ENCODE peak calls at places on chromosomes 11 and 22, in six cellular contexts. Z is 8988T, U is T-helper 9 cell, J is memory B cell, L is M059J, T is mucosa of descending colon. D is an unnamed sample.

GRCh38 chr11:71106671-71107070 is 145.7 kb downstream of the SHANK2 start:
- DNase-seq in Z (no peak), J (no peak), L (no peak), U (no peak), T (no peak), D (no peak)

GRCh38 chr11:33828604-33829429 is 54.5 kb upstream of the FBXO3 start:
- DNase-seq in J (peak; percentile 19), U (no peak), T (no peak), Z (no peak), L (no peak), D (no peak)

GRCh38 chr22:43625242-43625641 is 186.9 kb downstream of the EFCAB6 start:
- DNase-seq in U (no peak), Z (no peak), L (peak; percentile 1), T (no peak), J (no peak), D (no peak)

GRCh38 chr22:46462726-46463371 is 74.6 kb downstream of the CELSR1 start:
- DNase-seq in J (no peak), T (no peak), L (peak; percentile 83), U (no peak), Z (peak; percentile 58), D (no peak)

GRCh38 chr22:18110194-18110943 is at the start of gene TUBA8:
- DNase-seq in U (no peak), J (no peak), T (no peak), L (peak; percentile 46), Z (no peak), D (no peak)

GRCh38 chr11:123653997-123654565 is 343 bp downstream of the SCN3B start:
- DNase-seq in L (peak; percentile 48), Z (peak; percentile 67), T (peak; percentile 47), U (no peak), J (no peak), D (no peak)

GRCh38 chr22:38802671-38803121 is 8.8 kb upstream of the DNAL4 start:
- DNase-seq in U (no peak), L (peak; percentile 94), J (no peak), Z (peak; percentile 65), T (no peak), D (no peak)

GRCh38 chr11:32267679-32268187 is 167.6 kb downstream of the WT1 start:
- DNase-seq in J (no peak), U (no peak), T (no peak), Z (no peak), L (no peak), D (no peak)

GRCh38 chr22:49880281-49880680 is 26.6 kb downstream of the ZBED4 start:
- DNase-seq in T (no peak), L (no peak), Z (no peak), J (no peak), U (no peak), D (no peak)

GRCh38 chr11:11519184-11519583 is 102.6 kb downstream of the GALNT18 start:
- DNase-seq in L (peak; percentile 16), U (no peak), T (no peak), J (no peak), Z (no peak), D (no peak)

GRCh38 chr22:43996170-43996980 is 27.7 kb upstream of the PARVB start:
- DNase-seq in T (peak; percentile 81), Z (no peak), J (peak; percentile 72), L (no peak), U (peak; percentile 49), D (no peak)

GRCh38 chr11:106625566-106625965 is 392.7 kb downstream of the GUCY1A2 start:
- DNase-seq in J (no peak), T (no peak), Z (no peak), U (no peak), L (no peak), D (peak; percentile 62)

GRCh38 chr11:68314886-68315580 is 2.6 kb downstream of the LRP5 start:
- DNase-seq in U (no peak), T (peak; percentile 70), J (no peak), L (peak; percentile 86), Z (peak; percentile 69), D (no peak)

GRCh38 chr11:111736191-111736590 is 30.0 kb downstream of the PPP2R1B start:
- DNase-seq in T (no peak), U (no peak), Z (no peak), L (peak; percentile 77), J (no peak), D (no peak)

GRCh38 chr11:118621071-118621815 is 13.8 kb downstream of the PHLDB1 start:
- DNase-seq in L (peak; percentile 94), J (no peak), T (peak; percentile 86), U (no peak), Z (peak; percentile 83), D (peak; percentile 24)

GRCh38 chr11:45884596-45885185 is 760 bp upstream of the MAPK8IP1 start:
- DNase-seq in J (no peak), U (no peak), Z (no peak), L (no peak), T (no peak), D (no peak)